ENCODE peak calls at places on chromosome 22, in six cellular contexts. One of them, this sample, is unnamed.

GRCh38 chr22:36147196-36147788 is 13.3 kb downstream of the APOL3 start:
- DNase-seq in stimulated activated CD4-positive, alpha-beta T cell treated with anti-CD3 and anti-CD28 coated beads, Interleukin-12 subunit alpha, Interleukin-12 subunit beta, amount 100 ng/mL, for 4 hours: no peak
- DNase-seq in mesenteric fat pad: peak
- DNase-seq in IMR-90: no peak
- DNase-seq in activated naive CD8-positive, alpha-beta T cell treated with anti-CD3 and anti-CD28 coated beads for 36 hours: no peak
- DNase-seq in T-helper 2 cell: no peak
- DNase-seq in this sample: no peak

GRCh38 chr22:48742556-48743343 is 1084.9 kb downstream of the BRD1 start:
- DNase-seq in stimulated activated CD4-positive, alpha-beta T cell treated with anti-CD3 and anti-CD28 coated beads, Interleukin-12 subunit alpha, Interleukin-12 subunit beta, amount 100 ng/mL, for 4 hours: no peak
- DNase-seq in mesenteric fat pad: peak
- DNase-seq in IMR-90: no peak
- DNase-seq in activated naive CD8-positive, alpha-beta T cell treated with anti-CD3 and anti-CD28 coated beads for 36 hours: no peak
- DNase-seq in T-helper 2 cell: no peak
- DNase-seq in this sample: no peak

GRCh38 chr22:39518996-39519680 is 1.2 kb upstream of the ATF4 start:
- DNase-seq in stimulated activated CD4-positive, alpha-beta T cell treated with anti-CD3 and anti-CD28 coated beads, Interleukin-12 subunit alpha, Interleukin-12 subunit beta, amount 100 ng/mL, for 4 hours: no peak
- DNase-seq in mesenteric fat pad: no peak
- DNase-seq in IMR-90: peak
- DNase-seq in activated naive CD8-positive, alpha-beta T cell treated with anti-CD3 and anti-CD28 coated beads for 36 hours: no peak
- DNase-seq in T-helper 2 cell: no peak
- DNase-seq in this sample: peak

GRCh38 chr22:20938272-20938671 is 21.1 kb downstream of the CRKL start:
- DNase-seq in stimulated activated CD4-positive, alpha-beta T cell treated with anti-CD3 and anti-CD28 coated beads, Interleukin-12 subunit alpha, Interleukin-12 subunit beta, amount 100 ng/mL, for 4 hours: no peak
- DNase-seq in mesenteric fat pad: no peak
- DNase-seq in IMR-90: no peak
- DNase-seq in activated naive CD8-positive, alpha-beta T cell treated with anti-CD3 and anti-CD28 coated beads for 36 hours: no peak
- DNase-seq in T-helper 2 cell: no peak
- DNase-seq in this sample: no peak

GRCh38 chr22:27297125-27297524 is 504.4 kb downstream of the MN1 start:
- DNase-seq in stimulated activated CD4-positive, alpha-beta T cell treated with anti-CD3 and anti-CD28 coated beads, Interleukin-12 subunit alpha, Interleukin-12 subunit beta, amount 100 ng/mL, for 4 hours: no peak
- DNase-seq in mesenteric fat pad: no peak
- DNase-seq in IMR-90: no peak
- DNase-seq in activated naive CD8-positive, alpha-beta T cell treated with anti-CD3 and anti-CD28 coated beads for 36 hours: no peak
- DNase-seq in T-helper 2 cell: no peak
- DNase-seq in this sample: no peak

GRCh38 chr22:37088108-37088605 is 21.4 kb downstream of the TMPRSS6 start:
- DNase-seq in stimulated activated CD4-positive, alpha-beta T cell treated with anti-CD3 and anti-CD28 coated beads, Interleukin-12 subunit alpha, Interleukin-12 subunit beta, amount 100 ng/mL, for 4 hours: no peak
- DNase-seq in mesenteric fat pad: no peak
- DNase-seq in IMR-90: peak
- DNase-seq in activated naive CD8-positive, alpha-beta T cell treated with anti-CD3 and anti-CD28 coated beads for 36 hours: no peak
- DNase-seq in T-helper 2 cell: no peak
- DNase-seq in this sample: no peak

GRCh38 chr22:40240671-40241070 is 62.9 kb downstream of the TNRC6B start:
- DNase-seq in stimulated activated CD4-positive, alpha-beta T cell treated with anti-CD3 and anti-CD28 coated beads, Interleukin-12 subunit alpha, Interleukin-12 subunit beta, amount 100 ng/mL, for 4 hours: no peak
- DNase-seq in mesenteric fat pad: no peak
- DNase-seq in IMR-90: no peak
- DNase-seq in activated naive CD8-positive, alpha-beta T cell treated with anti-CD3 and anti-CD28 coated beads for 36 hours: no peak
- DNase-seq in T-helper 2 cell: peak
- DNase-seq in this sample: no peak

GRCh38 chr22:45304971-45305370 is 4.8 kb upstream of the FAM118A start:
- DNase-seq in stimulated activated CD4-positive, alpha-beta T cell treated with anti-CD3 and anti-CD28 coated beads, Interleukin-12 subunit alpha, Interleukin-12 subunit beta, amount 100 ng/mL, for 4 hours: no peak
- DNase-seq in mesenteric fat pad: no peak
- DNase-seq in IMR-90: no peak
- DNase-seq in activated naive CD8-positive, alpha-beta T cell treated with anti-CD3 and anti-CD28 coated beads for 36 hours: no peak
- DNase-seq in T-helper 2 cell: no peak
- DNase-seq in this sample: no peak

GRCh38 chr22:20646377-20646776 is 127.5 kb upstream of the SERPIND1 start:
- DNase-seq in stimulated activated CD4-positive, alpha-beta T cell treated with anti-CD3 and anti-CD28 coated beads, Interleukin-12 subunit alpha, Interleukin-12 subunit beta, amount 100 ng/mL, for 4 hours: no peak
- DNase-seq in mesenteric fat pad: peak
- DNase-seq in IMR-90: no peak
- DNase-seq in activated naive CD8-positive, alpha-beta T cell treated with anti-CD3 and anti-CD28 coated beads for 36 hours: no peak
- DNase-seq in T-helper 2 cell: no peak
- DNase-seq in this sample: no peak

GRCh38 chr22:41358927-41359326 is 22.8 kb upstream of the TEF start:
- DNase-seq in stimulated activated CD4-positive, alpha-beta T cell treated with anti-CD3 and anti-CD28 coated beads, Interleukin-12 subunit alpha, Interleukin-12 subunit beta, amount 100 ng/mL, for 4 hours: no peak
- DNase-seq in mesenteric fat pad: no peak
- DNase-seq in IMR-90: no peak
- DNase-seq in activated naive CD8-positive, alpha-beta T cell treated with anti-CD3 and anti-CD28 coated beads for 36 hours: no peak
- DNase-seq in T-helper 2 cell: no peak
- DNase-seq in this sample: no peak

GRCh38 chr22:38572065-38572464 is 2.1 kb upstream of the DMC1 start:
- DNase-seq in stimulated activated CD4-positive, alpha-beta T cell treated with anti-CD3 and anti-CD28 coated beads, Interleukin-12 subunit alpha, Interleukin-12 subunit beta, amount 100 ng/mL, for 4 hours: peak
- DNase-seq in mesenteric fat pad: no peak
- DNase-seq in IMR-90: peak
- DNase-seq in activated naive CD8-positive, alpha-beta T cell treated with anti-CD3 and anti-CD28 coated beads for 36 hours: peak
- DNase-seq in T-helper 2 cell: no peak
- DNase-seq in this sample: peak

GRCh38 chr22:17548756-17549035 is 14.6 kb upstream of the SLC25A18 start:
- DNase-seq in stimulated activated CD4-positive, alpha-beta T cell treated with anti-CD3 and anti-CD28 coated beads, Interleukin-12 subunit alpha, Interleukin-12 subunit beta, amount 100 ng/mL, for 4 hours: no peak
- DNase-seq in mesenteric fat pad: peak
- DNase-seq in IMR-90: no peak
- DNase-seq in activated naive CD8-positive, alpha-beta T cell treated with anti-CD3 and anti-CD28 coated beads for 36 hours: no peak
- DNase-seq in T-helper 2 cell: no peak
- DNase-seq in this sample: no peak

GRCh38 chr22:33853200-33854097 is 66.8 kb downstream of the LARGE1 start:
- DNase-seq in stimulated activated CD4-positive, alpha-beta T cell treated with anti-CD3 and anti-CD28 coated beads, Interleukin-12 subunit alpha, Interleukin-12 subunit beta, amount 100 ng/mL, for 4 hours: no peak
- DNase-seq in mesenteric fat pad: no peak
- DNase-seq in IMR-90: peak
- DNase-seq in activated naive CD8-positive, alpha-beta T cell treated with anti-CD3 and anti-CD28 coated beads for 36 hours: no peak
- DNase-seq in T-helper 2 cell: no peak
- DNase-seq in this sample: peak

GRCh38 chr22:36052505-36052941 is 23.9 kb upstream of the RBFOX2 start:
- DNase-seq in stimulated activated CD4-positive, alpha-beta T cell treated with anti-CD3 and anti-CD28 coated beads, Interleukin-12 subunit alpha, Interleukin-12 subunit beta, amount 100 ng/mL, for 4 hours: no peak
- DNase-seq in mesenteric fat pad: no peak
- DNase-seq in IMR-90: peak
- DNase-seq in activated naive CD8-positive, alpha-beta T cell treated with anti-CD3 and anti-CD28 coated beads for 36 hours: no peak
- DNase-seq in T-helper 2 cell: no peak
- DNase-seq in this sample: no peak

This sample was measured in Ammon's horn.